ENCODE peak calls at places on chromosomes 12 and 14, in seven cellular contexts. R is HFFc6, U is H1, S is pancreas, L is psoas muscle, T is cardiac fibroblast, D is cardiac muscle cell. C is an unnamed sample.

GRCh38 chr14:104276435-104276834 is 138.0 kb downstream of the KIF26A start:
- DNase-seq in R (no peak), U (no peak), S (no peak), L (peak; percentile 24), T (no peak), D (no peak), C (no peak)

GRCh38 chr14:105582639-105583038 is 56.3 kb downstream of the TMEM121 start:
- DNase-seq in R (no peak), U (no peak), S (peak; percentile 44), L (peak; percentile 23), T (no peak), D (no peak), C (no peak)

GRCh38 chr12:54016478-54016964 is 7.7 kb downstream of the HOXC8 start:
- DNase-seq in R (peak; percentile 68), U (no peak), S (no peak), L (peak; percentile 51), T (no peak), D (no peak), C (no peak)

GRCh38 chr14:77110286-77110685 is 12.2 kb downstream of the CIPC start:
- DNase-seq in R (no peak), U (no peak), S (no peak), L (no peak), T (no peak), D (no peak), C (no peak)

GRCh38 chr12:49762468-49762847 is 21.1 kb downstream of the TMBIM6 start:
- DNase-seq in R (no peak), U (no peak), S (no peak), L (no peak), T (no peak), D (no peak), C (no peak)

GRCh38 chr12:89975578-89975977 is 266.9 kb upstream of the ATP2B1 start:
- DNase-seq in R (no peak), U (no peak), S (no peak), L (no peak), T (no peak), D (no peak), C (no peak)

GRCh38 chr14:71371711-71372396 is 464.6 kb downstream of the PCNX1 start:
- DNase-seq in R (no peak), U (no peak), S (no peak), L (no peak), T (peak; percentile 92), D (peak; percentile 52), C (no peak)

GRCh38 chr14:99237288-99237687 is 34.7 kb downstream of the BCL11B start:
- DNase-seq in R (no peak), U (no peak), S (no peak), L (no peak), T (no peak), D (no peak), C (no peak)

GRCh38 chr14:21300892-21301291 is 21.0 kb downstream of the RPGRIP1 start:
- DNase-seq in R (no peak), U (peak; percentile 19), S (peak; percentile 61), L (no peak), T (no peak), D (no peak), C (peak; percentile 41)

GRCh38 chr14:52551205-52551604 is 1.1 kb downstream of the TXNDC16 start:
- DNase-seq in R (no peak), U (no peak), S (no peak), L (no peak), T (no peak), D (no peak), C (no peak)

DNA sequence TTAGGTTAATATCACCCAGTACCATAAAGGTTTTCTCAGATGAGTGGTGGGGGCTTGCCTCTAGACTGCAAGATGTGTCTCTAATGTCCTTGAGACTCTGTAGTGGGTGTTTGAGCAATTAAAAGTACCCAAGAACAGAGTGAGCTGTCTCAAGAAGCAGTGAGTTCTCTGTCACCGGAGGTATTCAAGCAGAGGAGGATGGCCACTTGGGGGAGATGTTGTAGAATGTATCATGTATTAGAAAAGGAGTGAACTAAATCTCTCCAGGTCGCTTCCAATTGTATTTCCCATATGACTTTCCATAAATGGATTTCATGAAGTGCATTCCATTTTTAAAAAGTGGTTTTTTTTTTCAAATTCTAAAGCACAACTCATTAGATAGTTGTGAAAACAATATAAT is 35.0 kb downstream of the SLC17A8 start:
- DNase-seq in R (no peak), U (no peak), S (no peak), L (no peak), T (peak; percentile 12), D (peak; percentile 48), C (no peak)
- TF ChIP-seq CTCF in R (peak; percentile 18), U (peak; percentile 27), S (no peak), L (no peak), T (peak; percentile 1), D (peak; percentile 42), C (no peak)

GRCh38 chr14:57712101-57712500 is 153.8 kb downstream of the SLC35F4 start:
- DNase-seq in R (no peak), U (no peak), S (no peak), L (no peak), T (peak; percentile 18), D (peak; percentile 7), C (no peak)
- TF ChIP-seq CTCF in R (no peak), U (no peak), S (no peak), L (no peak), T (no peak), D (no peak), C (no peak)

GRCh38 chr14:37544407-37544806 is 50.6 kb downstream of the FOXA1 start:
- DNase-seq in R (no peak), U (no peak), S (no peak), L (no peak), T (no peak), D (no peak), C (no peak)

GRCh38 chr14:37550511-37550910 is 44.5 kb downstream of the FOXA1 start:
- DNase-seq in R (peak; percentile 57), U (no peak), S (no peak), L (no peak), T (peak; percentile 44), D (peak; percentile 60), C (no peak)

GRCh38 chr14:37546621-37547447 is 48.2 kb downstream of the FOXA1 start:
- DNase-seq in R (peak; percentile 2), U (no peak), S (no peak), L (no peak), T (no peak), D (peak; percentile 16), C (no peak)

GRCh38 chr14:37539992-37540391 is 55.1 kb downstream of the FOXA1 start:
- DNase-seq in R (no peak), U (no peak), S (no peak), L (no peak), T (no peak), D (no peak), C (no peak)

GRCh38 chr14:37545174-37545573 is 49.9 kb downstream of the FOXA1 start:
- DNase-seq in R (no peak), U (no peak), S (no peak), L (no peak), T (no peak), D (no peak), C (no peak)
- TF ChIP-seq CTCF in R (no peak), U (no peak), S (no peak), L (no peak), T (no peak), D (no peak), C (no peak)

GRCh38 chr12:120750806-120751205 is 25.2 kb downstream of the ACADS start:
- DNase-seq in R (no peak), U (no peak), S (no peak), L (no peak), T (no peak), D (no peak), C (no peak)
- TF ChIP-seq CTCF in R (no peak), U (no peak), S (no peak), L (no peak), T (no peak), D (no peak), C (no peak)

GRCh38 chr12:47982770-47983169 is 19.4 kb downstream of the TMEM106C start:
- DNase-seq in R (no peak), U (no peak), S (no peak), L (no peak), T (no peak), D (no peak), C (no peak)
- TF ChIP-seq CTCF in R (no peak), U (no peak), S (no peak), L (no peak), T (no peak), D (no peak), C (no peak)

GRCh38 chr14:91519239-91520036 is 9.3 kb upstream of the PPP4R3A start:
- DNase-seq in R (no peak), U (no peak), S (no peak), L (no peak), T (no peak), D (no peak), C (no peak)
- TF ChIP-seq CTCF in R (no peak), U (no peak), S (no peak), L (no peak), T (no peak), D (no peak), C (no peak)

C was measured in endothelial cell.